ENCODE peak calls at places on chromosome 6, in ten cellular contexts. One of them, this sample, is unnamed.

GRCh38 chr6:140078552-140079126 is 704.2 kb upstream of the CITED2 start:
- DNase-seq in HTR-8/SVneo: peak
- DNase-seq in ACHN: no peak
- DNase-seq in hippocampal formation: no peak
- DNase-seq in right lobe of liver: no peak
- DNase-seq in NCI-H524: no peak
- DNase-seq in CD4-positive, alpha-beta T cell: no peak
- DNase-seq in stimulated activated CD4-positive, alpha-beta T cell treated with anti-CD3 and anti-CD28 coated beads, TNF-alpha, amount 100 ng/mL, for 1 hour: no peak
- DNase-seq in GM20000: no peak
- DNase-seq in ovary: no peak
- DNase-seq in this sample: no peak

GRCh38 chr6:101276066-101276465 is 117.4 kb upstream of the GRIK2 start:
- DNase-seq in CD4-positive, alpha-beta T cell: no peak
- DNase-seq in right lobe of liver: no peak
- DNase-seq in NCI-H524: no peak
- DNase-seq in GM20000: no peak
- DNase-seq in ACHN: no peak
- DNase-seq in hippocampal formation: no peak
- DNase-seq in HTR-8/SVneo: no peak
- DNase-seq in stimulated activated CD4-positive, alpha-beta T cell treated with anti-CD3 and anti-CD28 coated beads, TNF-alpha, amount 100 ng/mL, for 1 hour: no peak
- DNase-seq in ovary: no peak
- DNase-seq in this sample: no peak

GRCh38 chr6:45801471-45802289 is 214.0 kb downstream of the CLIC5 start:
- DNase-seq in HTR-8/SVneo: no peak
- DNase-seq in CD4-positive, alpha-beta T cell: no peak
- DNase-seq in GM20000: no peak
- DNase-seq in right lobe of liver: no peak
- DNase-seq in ovary: no peak
- DNase-seq in stimulated activated CD4-positive, alpha-beta T cell treated with anti-CD3 and anti-CD28 coated beads, TNF-alpha, amount 100 ng/mL, for 1 hour: no peak
- DNase-seq in ACHN: no peak
- DNase-seq in NCI-H524: no peak
- DNase-seq in hippocampal formation: no peak
- DNase-seq in this sample: no peak

GRCh38 chr6:113359155-113360140 is 497.7 kb upstream of the MARCKS start:
- DNase-seq in stimulated activated CD4-positive, alpha-beta T cell treated with anti-CD3 and anti-CD28 coated beads, TNF-alpha, amount 100 ng/mL, for 1 hour: no peak
- DNase-seq in NCI-H524: no peak
- DNase-seq in HTR-8/SVneo: no peak
- DNase-seq in CD4-positive, alpha-beta T cell: no peak
- DNase-seq in right lobe of liver: no peak
- DNase-seq in ACHN: no peak
- DNase-seq in GM20000: no peak
- DNase-seq in ovary: no peak
- DNase-seq in hippocampal formation: no peak
- DNase-seq in this sample: no peak

GRCh38 chr6:110877569-110877968 is 3.0 kb downstream of the AMD1 start:
- DNase-seq in ACHN: no peak
- DNase-seq in HTR-8/SVneo: no peak
- DNase-seq in hippocampal formation: no peak
- DNase-seq in GM20000: no peak
- DNase-seq in ovary: no peak
- DNase-seq in NCI-H524: no peak
- DNase-seq in right lobe of liver: no peak
- DNase-seq in CD4-positive, alpha-beta T cell: no peak
- DNase-seq in stimulated activated CD4-positive, alpha-beta T cell treated with anti-CD3 and anti-CD28 coated beads, TNF-alpha, amount 100 ng/mL, for 1 hour: no peak
- DNase-seq in this sample: no peak

GRCh38 chr6:3455490-3456394 is 1.1 kb downstream of the SLC22A23 start:
- DNase-seq in hippocampal formation: peak
- DNase-seq in ACHN: no peak
- DNase-seq in CD4-positive, alpha-beta T cell: peak
- DNase-seq in NCI-H524: no peak
- DNase-seq in stimulated activated CD4-positive, alpha-beta T cell treated with anti-CD3 and anti-CD28 coated beads, TNF-alpha, amount 100 ng/mL, for 1 hour: no peak
- DNase-seq in HTR-8/SVneo: no peak
- DNase-seq in right lobe of liver: peak
- DNase-seq in GM20000: peak
- DNase-seq in ovary: no peak
- DNase-seq in this sample: no peak

GRCh38 chr6:54519161-54519560 is 210.9 kb downstream of the TINAG start:
- DNase-seq in NCI-H524: no peak
- DNase-seq in ovary: no peak
- DNase-seq in CD4-positive, alpha-beta T cell: no peak
- DNase-seq in right lobe of liver: no peak
- DNase-seq in HTR-8/SVneo: no peak
- DNase-seq in ACHN: no peak
- DNase-seq in hippocampal formation: no peak
- DNase-seq in GM20000: no peak
- DNase-seq in stimulated activated CD4-positive, alpha-beta T cell treated with anti-CD3 and anti-CD28 coated beads, TNF-alpha, amount 100 ng/mL, for 1 hour: no peak
- DNase-seq in this sample: no peak

GRCh38 chr6:160306284-160306683 is 41.9 kb upstream of the SLC22A3 start:
- DNase-seq in right lobe of liver: no peak
- DNase-seq in GM20000: no peak
- DNase-seq in ovary: no peak
- DNase-seq in ACHN: no peak
- DNase-seq in NCI-H524: no peak
- DNase-seq in stimulated activated CD4-positive, alpha-beta T cell treated with anti-CD3 and anti-CD28 coated beads, TNF-alpha, amount 100 ng/mL, for 1 hour: no peak
- DNase-seq in CD4-positive, alpha-beta T cell: no peak
- DNase-seq in HTR-8/SVneo: no peak
- DNase-seq in hippocampal formation: peak
- DNase-seq in this sample: no peak

GRCh38 chr6:106966671-106967522 is 7.6 kb downstream of the CD24 start:
- DNase-seq in NCI-H524: no peak
- DNase-seq in ovary: no peak
- DNase-seq in HTR-8/SVneo: no peak
- DNase-seq in right lobe of liver: no peak
- DNase-seq in CD4-positive, alpha-beta T cell: no peak
- DNase-seq in hippocampal formation: no peak
- DNase-seq in stimulated activated CD4-positive, alpha-beta T cell treated with anti-CD3 and anti-CD28 coated beads, TNF-alpha, amount 100 ng/mL, for 1 hour: no peak
- DNase-seq in ACHN: peak
- DNase-seq in GM20000: no peak
- DNase-seq in this sample: no peak

GRCh38 chr6:97668716-97669115 is 385.7 kb upstream of the MMS22L start:
- DNase-seq in HTR-8/SVneo: no peak
- DNase-seq in NCI-H524: no peak
- DNase-seq in ovary: no peak
- DNase-seq in ACHN: no peak
- DNase-seq in hippocampal formation: peak
- DNase-seq in right lobe of liver: no peak
- DNase-seq in GM20000: peak
- DNase-seq in stimulated activated CD4-positive, alpha-beta T cell treated with anti-CD3 and anti-CD28 coated beads, TNF-alpha, amount 100 ng/mL, for 1 hour: no peak
- DNase-seq in CD4-positive, alpha-beta T cell: no peak
- DNase-seq in this sample: no peak

GRCh38 chr6:90087103-90087833 is 193.0 kb downstream of the GJA10 start:
- DNase-seq in NCI-H524: no peak
- DNase-seq in right lobe of liver: no peak
- DNase-seq in stimulated activated CD4-positive, alpha-beta T cell treated with anti-CD3 and anti-CD28 coated beads, TNF-alpha, amount 100 ng/mL, for 1 hour: no peak
- DNase-seq in HTR-8/SVneo: no peak
- DNase-seq in hippocampal formation: no peak
- DNase-seq in ovary: no peak
- DNase-seq in GM20000: no peak
- DNase-seq in CD4-positive, alpha-beta T cell: no peak
- DNase-seq in ACHN: no peak
- DNase-seq in this sample: no peak

GRCh38 chr6:80197474-80197873 is 91.0 kb downstream of the BCKDHB start:
- DNase-seq in HTR-8/SVneo: no peak
- DNase-seq in GM20000: no peak
- DNase-seq in CD4-positive, alpha-beta T cell: no peak
- DNase-seq in NCI-H524: peak
- DNase-seq in hippocampal formation: no peak
- DNase-seq in ovary: no peak
- DNase-seq in right lobe of liver: no peak
- DNase-seq in ACHN: peak
- DNase-seq in stimulated activated CD4-positive, alpha-beta T cell treated with anti-CD3 and anti-CD28 coated beads, TNF-alpha, amount 100 ng/mL, for 1 hour: no peak
- DNase-seq in this sample: no peak

GRCh38 chr6:132995432-132995831 is 181.1 kb downstream of the RPS12 start:
- DNase-seq in right lobe of liver: no peak
- DNase-seq in hippocampal formation: no peak
- DNase-seq in GM20000: no peak
- DNase-seq in stimulated activated CD4-positive, alpha-beta T cell treated with anti-CD3 and anti-CD28 coated beads, TNF-alpha, amount 100 ng/mL, for 1 hour: no peak
- DNase-seq in NCI-H524: no peak
- DNase-seq in ovary: no peak
- DNase-seq in ACHN: no peak
- DNase-seq in CD4-positive, alpha-beta T cell: no peak
- DNase-seq in HTR-8/SVneo: no peak
- DNase-seq in this sample: no peak

GRCh38 chr6:17381429-17382147 is 11.8 kb upstream of the CAP2 start:
- DNase-seq in ACHN: no peak
- DNase-seq in right lobe of liver: no peak
- DNase-seq in HTR-8/SVneo: no peak
- DNase-seq in hippocampal formation: no peak
- DNase-seq in stimulated activated CD4-positive, alpha-beta T cell treated with anti-CD3 and anti-CD28 coated beads, TNF-alpha, amount 100 ng/mL, for 1 hour: no peak
- DNase-seq in ovary: no peak
- DNase-seq in NCI-H524: no peak
- DNase-seq in GM20000: no peak
- DNase-seq in CD4-positive, alpha-beta T cell: no peak
- DNase-seq in this sample: no peak

GRCh38 chr6:138226701-138227315 is 8.5 kb upstream of the PBOV1 start:
- DNase-seq in hippocampal formation: no peak
- DNase-seq in ovary: no peak
- DNase-seq in HTR-8/SVneo: no peak
- DNase-seq in CD4-positive, alpha-beta T cell: no peak
- DNase-seq in stimulated activated CD4-positive, alpha-beta T cell treated with anti-CD3 and anti-CD28 coated beads, TNF-alpha, amount 100 ng/mL, for 1 hour: no peak
- DNase-seq in GM20000: no peak
- DNase-seq in NCI-H524: no peak
- DNase-seq in right lobe of liver: no peak
- DNase-seq in ACHN: no peak
- DNase-seq in this sample: no peak

GRCh38 chr6:110399219-110400071 is 15.9 kb downstream of the DDO start:
- DNase-seq in ACHN: no peak
- DNase-seq in right lobe of liver: no peak
- DNase-seq in GM20000: no peak
- DNase-seq in ovary: peak
- DNase-seq in stimulated activated CD4-positive, alpha-beta T cell treated with anti-CD3 and anti-CD28 coated beads, TNF-alpha, amount 100 ng/mL, for 1 hour: no peak
- DNase-seq in HTR-8/SVneo: no peak
- DNase-seq in NCI-H524: no peak
- DNase-seq in hippocampal formation: no peak
- DNase-seq in CD4-positive, alpha-beta T cell: no peak
- DNase-seq in this sample: no peak

GRCh38 chr6:31209137-31209536 is 38.7 kb upstream of the POU5F1 start:
- DNase-seq in ovary: no peak
- DNase-seq in right lobe of liver: no peak
- DNase-seq in stimulated activated CD4-positive, alpha-beta T cell treated with anti-CD3 and anti-CD28 coated beads, TNF-alpha, amount 100 ng/mL, for 1 hour: no peak
- DNase-seq in NCI-H524: no peak
- DNase-seq in GM20000: no peak
- DNase-seq in hippocampal formation: no peak
- DNase-seq in ACHN: no peak
- DNase-seq in HTR-8/SVneo: no peak
- DNase-seq in CD4-positive, alpha-beta T cell: no peak
- DNase-seq in this sample: no peak

This sample was measured in activated gamma-delta T cell treated with Interleukin-2 at 50 U/mL for 16 hours.